ENCODE peak calls at places on chromosomes 5 and 9, in five cellular contexts. One of them, this sample, is unnamed.

GRCh38 chr9:124652994-124653393 is 118.1 kb downstream of the NR6A1 start:
- DNase-seq in SK-N-DZ: no peak
- DNase-seq in islet precursor cell: no peak
- DNase-seq in IMR-90: no peak
- DNase-seq in germinal center: no peak
- DNase-seq in this sample: no peak

GRCh38 chr5:154242964-154243376 is 52.4 kb downstream of the GALNT10 start:
- DNase-seq in SK-N-DZ: peak
- DNase-seq in islet precursor cell: no peak
- DNase-seq in IMR-90: no peak
- DNase-seq in germinal center: no peak
- DNase-seq in this sample: no peak

GRCh38 chr9:13863112-13863511 is 450.8 kb downstream of the NFIB start:
- DNase-seq in SK-N-DZ: no peak
- DNase-seq in islet precursor cell: peak
- DNase-seq in IMR-90: peak
- DNase-seq in germinal center: no peak
- DNase-seq in this sample: peak

GRCh38 chr9:14136047-14136446 is 177.9 kb downstream of the NFIB start:
- DNase-seq in SK-N-DZ: no peak
- DNase-seq in islet precursor cell: no peak
- DNase-seq in IMR-90: no peak
- DNase-seq in germinal center: no peak
- DNase-seq in this sample: no peak

GRCh38 chr9:133003671-133004090 is 25.2 kb downstream of the GFI1B start:
- DNase-seq in SK-N-DZ: no peak
- DNase-seq in islet precursor cell: no peak
- DNase-seq in IMR-90: no peak
- DNase-seq in germinal center: no peak
- DNase-seq in this sample: no peak

GRCh38 chr5:59799668-59800374 is 93.7 kb downstream of the PDE4D start:
- DNase-seq in SK-N-DZ: peak
- DNase-seq in islet precursor cell: no peak
- DNase-seq in IMR-90: peak
- DNase-seq in germinal center: peak
- DNase-seq in this sample: peak

GRCh38 chr5:128163991-128164390 is 80.4 kb downstream of the SLC12A2 start:
- DNase-seq in SK-N-DZ: no peak
- DNase-seq in islet precursor cell: no peak
- DNase-seq in IMR-90: peak
- DNase-seq in germinal center: no peak
- DNase-seq in this sample: peak

GRCh38 chr9:71446499-71447411 is 321.6 kb downstream of the CEMIP2 start:
- DNase-seq in SK-N-DZ: peak
- DNase-seq in islet precursor cell: peak
- DNase-seq in IMR-90: peak
- DNase-seq in germinal center: peak
- DNase-seq in this sample: peak

GRCh38 chr5:148425808-148426207 is 42.0 kb downstream of the FBXO38 start:
- DNase-seq in SK-N-DZ: no peak
- DNase-seq in islet precursor cell: no peak
- DNase-seq in IMR-90: no peak
- DNase-seq in germinal center: no peak
- DNase-seq in this sample: peak

GRCh38 chr5:180816608-180817534 is 14.3 kb upstream of the MGAT1 start:
- DNase-seq in SK-N-DZ: no peak
- DNase-seq in islet precursor cell: peak
- DNase-seq in IMR-90: peak
- DNase-seq in germinal center: no peak
- DNase-seq in this sample: no peak

GRCh38 chr9:36900136-36900855 is 133.8 kb downstream of the PAX5 start:
- DNase-seq in SK-N-DZ: no peak
- DNase-seq in islet precursor cell: peak
- DNase-seq in IMR-90: no peak
- DNase-seq in germinal center: no peak
- DNase-seq in this sample: no peak

GRCh38 chr5:120767171-120767820 is 303.2 kb downstream of the PRR16 start:
- DNase-seq in SK-N-DZ: no peak
- DNase-seq in islet precursor cell: no peak
- DNase-seq in IMR-90: peak
- DNase-seq in germinal center: no peak
- DNase-seq in this sample: peak

GRCh38 chr5:145484195-145484594 is 350.9 kb downstream of the PRELID2 start:
- DNase-seq in SK-N-DZ: no peak
- DNase-seq in islet precursor cell: no peak
- DNase-seq in IMR-90: peak
- DNase-seq in germinal center: no peak
- DNase-seq in this sample: peak

GRCh38 chr9:107286057-107286456 is 3.0 kb downstream of the RAD23B start:
- DNase-seq in SK-N-DZ: no peak
- DNase-seq in islet precursor cell: no peak
- DNase-seq in IMR-90: peak
- DNase-seq in germinal center: no peak
- DNase-seq in this sample: no peak

GRCh38 chr9:100419166-100419565 is 7.8 kb upstream of the MSANTD3 start:
- DNase-seq in SK-N-DZ: no peak
- DNase-seq in islet precursor cell: no peak
- DNase-seq in IMR-90: no peak
- DNase-seq in germinal center: no peak
- DNase-seq in this sample: peak

GRCh38 chr9:134205636-134206316 is 41.4 kb upstream of the RNU6ATAC start:
- DNase-seq in SK-N-DZ: peak
- DNase-seq in islet precursor cell: peak
- DNase-seq in IMR-90: peak
- DNase-seq in germinal center: no peak
- DNase-seq in this sample: peak

GRCh38 chr9:132670816-132671371 is 630 bp downstream of the GTF3C4 start:
- DNase-seq in SK-N-DZ: peak
- DNase-seq in islet precursor cell: peak
- DNase-seq in IMR-90: peak
- DNase-seq in germinal center: peak
- DNase-seq in this sample: peak

GRCh38 chr9:84512493-84512892 is 157.0 kb upstream of the NTRK2 start:
- DNase-seq in SK-N-DZ: no peak
- DNase-seq in islet precursor cell: no peak
- DNase-seq in IMR-90: no peak
- DNase-seq in germinal center: no peak
- DNase-seq in this sample: no peak

This sample was measured in LHCN-M2.